ENCODE peak calls at places on chromosomes 16 and 17, in five cellular contexts. T, I, R, J and S are unnamed samples.

GRCh38 chr16:29290631-29291247 is 115.8 kb downstream of the NPIPB11 start:
- DNase-seq in T (peak), J (peak), R (peak), I (peak), S (peak)

GRCh38 chr16:75486014-75486404 is 9.2 kb downstream of the CHST6 start:
- DNase-seq in T (no peak), J (no peak), I (no peak), R (no peak), S (no peak)

GRCh38 chr17:6361733-6362132 is 73.2 kb downstream of the AIPL1 start:
- DNase-seq in I (no peak), J (no peak), T (no peak), R (no peak), S (no peak)

GRCh38 chr17:28381141-28381825 is 9.8 kb downstream of the SARM1 start:
- DNase-seq in J (peak), I (no peak), R (no peak), T (no peak), S (no peak)

GRCh38 chr16:6250516-6250915 is 1082.1 kb upstream of the RBFOX1 start:
- DNase-seq in J (no peak), R (no peak), I (no peak), T (no peak), S (no peak)

GRCh38 chr17:11852231-11852630 is 145.0 kb downstream of the ZNF18 start:
- DNase-seq in R (no peak), T (no peak), I (no peak), J (no peak), S (no peak)

GRCh38 chr17:5078106-5079028 is at the start of gene ZFP3:
- DNase-seq in R (peak), T (peak), J (peak), I (peak), S (peak)

GRCh38 chr17:74528491-74529199 is 2.6 kb downstream of the CD300LB start:
- DNase-seq in J (no peak), R (peak), T (no peak), I (no peak), S (no peak)

GRCh38 chr17:17757391-17757791 is 76.1 kb downstream of the RAI1 start:
- DNase-seq in T (no peak), J (peak), R (peak), I (peak), S (no peak)

GRCh38 chr17:59311051-59311468 is 20.4 kb upstream of the YPEL2 start:
- DNase-seq in J (peak), T (no peak), R (peak), I (peak), S (peak)